ENCODE peak calls at places on chromosomes 5 and 9, in four cellular contexts. T is cardiac muscle cell, K is GM23338, C is prostate gland. D is an unnamed sample. For H3K36me3, the result is how much of the 10 kb centered on the place peaks cover.

GRCh38 chr5:72441861-72442540 is 65.2 kb downstream of the ZNF366 start:
- DNase-seq in T (peak), K (no peak), C (no peak), D (no peak)

GRCh38 chr5:114450516-114450909 is 88.6 kb downstream of the KCNN2 start:
- DNase-seq in T (peak), K (no peak), C (no peak), D (no peak)

GRCh38 chr5:143890475-143890874 is 78.5 kb downstream of the HMHB1 start:
- DNase-seq in T (no peak), K (no peak), C (no peak), D (no peak)

GRCh38 chr5:126003309-126003708 is 419.9 kb upstream of the GRAMD2B start:
- DNase-seq in T (peak), K (no peak), C (peak), D (no peak)

GRCh38 chr9:109458453-109459211 is 39.5 kb downstream of the PTPN3 start:
- DNase-seq in T (no peak), K (no peak), C (no peak), D (no peak)

GRCh38 chr5:75335952-75336624 is 932 bp upstream of the HMGCR start:
- DNase-seq in T (peak), K (peak), C (peak), D (no peak)

GRCh38 chr5:114018178-114018577 is 343.7 kb upstream of the KCNN2 start:
- DNase-seq in T (no peak), K (peak), C (no peak), D (no peak)

GRCh38 chr9:119009253-119009652 is 360.0 kb downstream of the BRINP1 start:
- DNase-seq in T (no peak), K (peak), C (no peak), D (no peak)

GRCh38 chr5:23411200-23411599 is 96.2 kb upstream of the PRDM9 start:
- DNase-seq in T (no peak), K (no peak), C (no peak), D (no peak)

GRCh38 chr9:102403514-102403913 is 591.6 kb upstream of the CYLC2 start:
- DNase-seq in T (no peak), K (no peak), C (no peak), D (no peak)

GRCh38 chr9:21555911-21556310 is 73.8 kb upstream of the IFNE start:
- DNase-seq in T (peak), K (no peak), C (no peak), D (no peak)

GRCh38 chr5:127639804-127640203 is 9.1 kb upstream of the CTXN3 start:
- DNase-seq in T (no peak), K (no peak), C (no peak), D (no peak)
- H3K4me3 ChIP-seq in T (no peak), K (no peak), C (no peak), D (no peak)

GRCh38 chr9:23120630-23121029 is 674.0 kb downstream of the DMRTA1 start:
- DNase-seq in T (no peak), K (no peak), C (no peak), D (no peak)

GRCh38 chr9:23117621-23118020 is 671.0 kb downstream of the DMRTA1 start:
- DNase-seq in T (no peak), K (no peak), C (no peak), D (no peak)

GRCh38 chr9:23123048-23123632 is 676.5 kb downstream of the DMRTA1 start:
- DNase-seq in T (peak), K (peak), C (peak), D (no peak)
- TF ChIP-seq CTCF in T (peak), K (peak), C (peak), D (peak)

GRCh38 chr5:132561601-132562000 is 4.8 kb downstream of the RAD50 start:
- DNase-seq in T (no peak), K (no peak), C (no peak), D (no peak)
- H3K36me3 ChIP-seq in T (under half), K (under half), C (under half), D (under half)

DNA sequence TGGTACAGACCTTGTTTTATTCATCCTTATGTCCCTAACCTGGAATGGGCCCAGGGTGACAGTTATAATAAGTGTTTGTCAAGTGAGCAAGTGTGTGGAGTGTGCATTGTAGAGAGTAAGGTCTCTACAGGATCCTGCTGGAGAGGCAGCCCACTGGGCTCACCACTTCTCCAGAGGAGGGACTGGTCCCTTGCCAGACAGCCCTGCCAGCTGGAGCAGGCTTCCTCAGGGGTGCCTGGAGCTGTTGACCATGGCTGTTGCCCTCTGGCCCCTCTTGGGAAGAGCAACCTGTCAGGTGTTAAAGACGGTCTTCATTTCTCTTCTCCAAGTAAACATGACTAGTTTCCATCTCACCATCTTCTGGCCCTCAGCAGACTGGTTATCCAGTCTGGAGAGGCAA is 20.0 kb downstream of the IRF1 start:
- DNase-seq in T (no peak), K (no peak), C (no peak), D (no peak)
- H3K4me3 ChIP-seq in T (no peak), K (no peak), C (no peak), D (no peak)

DNA sequence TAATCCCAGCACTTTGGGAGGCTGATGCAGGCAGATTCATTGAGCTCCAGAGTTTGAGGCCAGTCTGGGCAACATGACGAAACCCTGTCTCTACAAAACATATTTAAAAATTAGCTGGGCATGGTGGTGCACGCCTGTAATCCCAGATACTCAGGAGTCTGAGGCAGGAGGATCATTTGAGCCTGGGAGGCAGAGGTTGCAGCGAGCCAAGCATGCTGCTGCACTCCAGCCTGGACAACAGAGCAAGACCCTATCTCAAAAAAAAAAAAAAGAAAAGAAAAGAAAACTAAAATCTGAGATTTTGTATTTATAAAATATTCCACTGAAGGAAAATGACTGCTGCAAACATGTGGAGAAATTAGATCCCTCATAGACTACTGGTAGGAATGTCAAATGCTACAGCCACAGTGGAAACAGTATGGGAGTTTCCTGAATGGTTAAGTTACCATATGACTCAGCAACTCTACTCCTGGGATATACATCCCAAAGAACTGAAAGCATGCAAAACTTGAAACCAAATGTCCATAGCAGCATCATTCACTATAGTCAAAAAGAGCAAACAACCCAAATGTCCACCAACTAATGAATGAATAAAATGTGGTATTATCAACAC is 106.1 kb downstream of the UBAP2 start:
- DNase-seq in T (peak), K (no peak), C (no peak), D (no peak)
- TF ChIP-seq CTCF in T (peak), K (no peak), C (no peak), D (no peak)